ENCODE peak calls at places on chromosomes 3 and 15, in four cellular contexts. N is HCT116, D is K562, Q is HepG2. J is an unnamed sample.

GRCh38 chr3:99662838-99663570 is 24.6 kb downstream of the COL8A1 start:
- DNase-seq in N (no peak), D (no peak), Q (no peak), J (no peak)

GRCh38 chr15:67077641-67078215 is 12.3 kb downstream of the SMAD3 start:
- DNase-seq in N (no peak), Q (no peak), D (no peak), J (no peak)

GRCh38 chr3:185270262-185270955 is 16.6 kb upstream of the EHHADH start:
- DNase-seq in Q (peak; percentile 50), N (no peak), D (peak; percentile 55), J (no peak)

GRCh38 chr3:186321746-186322145 is 40.3 kb downstream of the DGKG start:
- DNase-seq in D (no peak), Q (no peak), N (no peak), J (no peak)

GRCh38 chr3:18489939-18490338 is 64.8 kb upstream of the SATB1 start:
- DNase-seq in D (no peak), Q (no peak), N (no peak), J (no peak)

GRCh38 chr3:15074500-15074899 is 9.4 kb upstream of the MRPS25 start:
- DNase-seq in N (no peak), D (no peak), Q (no peak), J (no peak)

GRCh38 chr3:127446756-127447155 is 143.8 kb downstream of the TPRA1 start:
- DNase-seq in Q (no peak), N (no peak), D (no peak), J (no peak)

GRCh38 chr3:196726788-196727675 is 12.6 kb upstream of the PAK2 start:
- DNase-seq in D (no peak), Q (no peak), N (no peak), J (peak; percentile 73)

GRCh38 chr15:74294010-74294409 is 57.9 kb downstream of the CCDC33 start:
- DNase-seq in D (no peak), N (no peak), Q (no peak), J (no peak)

GRCh38 chr3:63705092-63705645 is 52.7 kb downstream of the SNTN start:
- DNase-seq in D (no peak), Q (no peak), N (no peak), J (no peak)
- TF ChIP-seq SIN3A in D (no peak), Q (no peak), N (no peak), J (no peak)

GRCh38 chr3:10010546-10011465 is 15.4 kb upstream of the FANCD2 start:
- DNase-seq in Q (peak; percentile 78), N (peak; percentile 72), D (peak; percentile 98), J (no peak)

GRCh38 chr3:10007126-10007782 is 19.0 kb upstream of the FANCD2 start:
- DNase-seq in N (no peak), Q (no peak), D (no peak), J (no peak)

GRCh38 chr3:10006048-10006761 is 19.6 kb upstream of the EMC3 start:
- DNase-seq in D (no peak), Q (peak; percentile 43), N (no peak), J (no peak)

GRCh38 chr3:10006762-10007090 is 19.5 kb upstream of the FANCD2 start:
- DNase-seq in Q (no peak), D (no peak), N (no peak), J (no peak)

DNA sequence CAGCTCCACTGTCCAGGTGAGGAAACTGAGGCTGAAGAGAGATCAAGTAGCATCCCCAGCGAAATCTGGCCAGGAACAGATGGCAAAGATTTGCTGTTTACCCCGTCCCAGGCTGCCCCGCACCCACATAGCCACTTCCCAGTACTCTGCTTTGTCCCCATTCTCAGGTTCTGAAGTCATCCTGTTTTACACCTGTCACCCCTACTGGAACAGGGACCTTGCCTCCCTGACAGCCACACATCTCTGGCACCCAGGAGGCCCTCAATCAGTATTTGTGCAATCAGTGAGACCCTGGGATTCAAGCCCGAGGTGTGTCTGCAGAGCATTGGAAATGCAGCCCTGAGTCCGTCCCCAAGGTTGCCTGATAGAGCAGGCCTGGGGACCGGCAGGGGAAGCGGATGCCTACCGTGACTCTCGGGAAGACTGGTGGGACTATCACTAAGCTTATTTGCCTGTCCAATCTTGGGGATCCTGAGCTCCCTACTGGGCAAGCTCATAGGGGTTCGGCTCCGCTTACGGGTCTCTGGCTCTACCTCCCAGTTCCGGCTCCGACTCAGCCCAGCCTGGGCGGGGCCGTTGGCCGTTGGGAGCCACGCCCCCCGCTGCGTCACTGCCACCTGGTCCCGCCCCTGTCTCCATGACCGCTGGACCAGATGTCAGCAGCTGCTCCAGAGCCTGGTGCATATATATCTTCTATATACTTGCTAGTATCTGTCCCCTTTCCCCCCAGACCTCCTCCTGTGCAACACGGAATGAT is 17.5 kb upstream of the FANCD2 start:
- DNase-seq in D (peak; percentile 87), N (no peak), Q (peak; percentile 58), J (no peak)
- TF ChIP-seq TCF7L2 in D (no peak), N (no peak), Q (no peak), J (no peak)

GRCh38 chr3:31145062-31145461 is 250.6 kb upstream of the GADL1 start:
- DNase-seq in D (no peak), N (no peak), Q (no peak), J (no peak)
- TF ChIP-seq REST in D (no peak), N (no peak), Q (peak; percentile 16), J (no peak)

GRCh38 chr15:76465728-76466127 is 129.2 kb downstream of the ISL2 start:
- DNase-seq in Q (no peak), D (no peak), N (no peak), J (no peak)

GRCh38 chr15:76467136-76467535 is 130.6 kb downstream of the ISL2 start:
- DNase-seq in D (no peak), Q (no peak), N (no peak), J (no peak)

GRCh38 chr15:76468722-76469121 is 132.1 kb downstream of the ISL2 start:
- DNase-seq in N (no peak), Q (no peak), D (no peak), J (no peak)

GRCh38 chr15:76470691-76471090 is 134.1 kb downstream of the ISL2 start:
- DNase-seq in D (no peak), Q (no peak), N (no peak), J (no peak)
- TF ChIP-seq SIN3A in D (no peak), Q (no peak), N (no peak), J (no peak)

GRCh38 chr15:93462690-93463089 is 373.7 kb upstream of the RGMA start:
- DNase-seq in Q (no peak), D (no peak), N (no peak), J (no peak)
- TF ChIP-seq TCF7L2 in Q (no peak), D (no peak), N (no peak), J (no peak)

GRCh38 chr3:10911350-10912002 is 81.1 kb upstream of the SLC6A1 start:
- DNase-seq in D (no peak), N (no peak), Q (no peak), J (no peak)

GRCh38 chr3:10917176-10917575 is 75.4 kb upstream of the SLC6A1 start:
- DNase-seq in D (no peak), Q (no peak), N (no peak), J (no peak)

GRCh38 chr3:10918011-10918410 is 74.5 kb upstream of the SLC6A1 start:
- DNase-seq in Q (no peak), D (no peak), N (no peak), J (no peak)

GRCh38 chr3:10912784-10913183 is 79.8 kb upstream of the SLC6A1 start:
- DNase-seq in Q (no peak), N (no peak), D (no peak), J (no peak)

DNA sequence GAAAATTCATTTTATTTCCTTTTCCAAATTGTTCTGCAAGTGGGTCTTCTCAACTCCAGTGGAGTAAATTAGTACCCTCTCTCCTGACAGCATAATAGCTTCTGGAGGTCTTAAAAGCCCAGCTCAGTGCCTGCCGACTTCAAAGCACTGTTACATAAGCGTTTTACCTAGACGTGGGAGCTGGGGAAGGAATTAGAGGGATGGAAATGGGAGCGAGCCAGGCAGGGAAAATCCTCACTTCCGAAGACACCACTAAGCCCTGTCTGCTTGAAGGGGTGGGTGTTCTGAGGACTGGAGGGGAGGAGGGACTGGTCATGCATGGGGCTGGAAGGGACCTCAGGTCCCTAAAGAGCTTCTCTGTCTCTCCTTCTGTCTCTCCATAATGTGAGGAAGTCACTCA is 77.2 kb upstream of the SLC6A1 start:
- DNase-seq in D (no peak), N (no peak), Q (no peak), J (no peak)
- TF ChIP-seq REST in D (no peak), N (no peak), Q (no peak), J (no peak)

GRCh38 chr3:190644766-190645165 is 130.9 kb downstream of the IL1RAP start:
- DNase-seq in N (no peak), Q (no peak), D (no peak), J (no peak)
- TF ChIP-seq SIN3A in N (no peak), Q (no peak), D (no peak), J (no peak)

J was measured in Panc1.